ENCODE peak calls at places on chromosomes 3 and 15, in nine cellular contexts. B, P, Z, I, N, Y, T, C and L are unnamed samples.

GRCh38 chr15:74200871-74201419 is 1.6 kb downstream of the STRA6 start:
- DNase-seq in B (peak; percentile 10), P (no peak), Z (peak; percentile 89), I (no peak), N (no peak), Y (no peak), T (peak; percentile 81), C (no peak), L (no peak)

GRCh38 chr3:192467230-192468186 is 259.8 kb downstream of the FGF12 start:
- DNase-seq in B (peak; percentile 58), P (peak; percentile 18), Z (peak; percentile 69), I (peak; percentile 47), N (no peak), Y (peak; percentile 19), T (peak; percentile 52), C (peak; percentile 35), L (peak; percentile 55)

GRCh38 chr3:10782011-10782410 is 34.0 kb upstream of the SLC6A11 start:
- DNase-seq in B (no peak), P (no peak), Z (no peak), I (no peak), N (no peak), Y (no peak), T (no peak), C (no peak), L (no peak)

GRCh38 chr15:81360491-81360890 is 13.5 kb downstream of the TMC3 start:
- DNase-seq in B (no peak), P (no peak), Z (no peak), I (no peak), N (no peak), Y (no peak), T (no peak), C (no peak), L (no peak)

GRCh38 chr3:87733671-87734367 is 325.0 kb downstream of the CGGBP1 start:
- DNase-seq in B (no peak), P (no peak), Z (no peak), I (no peak), N (no peak), Y (no peak), T (no peak), C (no peak), L (no peak)

GRCh38 chr15:91853968-91854943 is 748 bp downstream of the SLCO3A1 start:
- DNase-seq in B (peak; percentile 19), P (no peak), Z (no peak), I (peak; percentile 49), N (no peak), Y (peak; percentile 40), T (peak; percentile 6), C (peak; percentile 21), L (peak; percentile 83)

GRCh38 chr3:194811118-194811517 is 125.4 kb downstream of the FAM43A start:
- DNase-seq in B (no peak), P (no peak), Z (no peak), I (no peak), N (no peak), Y (no peak), T (no peak), C (no peak), L (no peak)

GRCh38 chr3:193764959-193765358 is 172.0 kb downstream of the OPA1 start:
- DNase-seq in B (no peak), P (no peak), Z (no peak), I (no peak), N (no peak), Y (no peak), T (peak; percentile 17), C (no peak), L (no peak)

GRCh38 chr3:72338082-72338941 is 509.9 kb downstream of the SHQ1 start:
- DNase-seq in B (peak; percentile 58), P (peak; percentile 48), Z (no peak), I (no peak), N (no peak), Y (no peak), T (peak; percentile 68), C (peak; percentile 71), L (no peak)